ENCODE peak calls at places on chromosomes 13 and 19, in four cellular contexts. E is tibial nerve, H is A549, W is heart left ventricle. O is an unnamed sample.
A peak's percentile ranks its signal among the peaks of the same experiment; 100 is the strongest.

GRCh38 chr13:98580420-98580819 is 3.5 kb upstream of the STK24 start:
- DNase-seq in E (no peak), H (no peak), W (no peak), O (no peak)

GRCh38 chr19:56080669-56081401 is 40.3 kb downstream of the ZNF787 start:
- DNase-seq in E (peak; percentile 75), H (peak; percentile 48), W (peak; percentile 76), O (no peak)

GRCh38 chr13:40985596-40986327 is 33.4 kb downstream of the ELF1 start:
- DNase-seq in E (no peak), H (no peak), W (no peak), O (no peak)

GRCh38 chr19:52138614-52139290 is 986 bp downstream of the ZNF616 start:
- DNase-seq in E (peak; percentile 7), H (no peak), W (peak; percentile 29), O (no peak)

GRCh38 chr19:4323692-4324091 is 14.9 kb downstream of the STAP2 start:
- DNase-seq in E (no peak), H (no peak), W (no peak), O (no peak)

GRCh38 chr13:112444416-112445399 is 68.6 kb downstream of the SPACA7 start:
- DNase-seq in E (no peak), H (no peak), W (no peak), O (no peak)

GRCh38 chr19:30385666-30386065 is 13.5 kb downstream of the ZNF536 start:
- DNase-seq in E (no peak), H (no peak), W (no peak), O (no peak)

GRCh38 chr19:35330475-35330874 is 1.5 kb downstream of the CD22 start:
- DNase-seq in E (no peak), H (no peak), W (no peak), O (no peak)

GRCh38 chr19:1397838-1398237 is 3.5 kb downstream of the GAMT start:
- DNase-seq in E (no peak), H (no peak), W (no peak), O (no peak)

GRCh38 chr13:41587490-41587889 is 130.1 kb downstream of the RGCC start:
- DNase-seq in E (no peak), H (no peak), W (no peak), O (no peak)

GRCh38 chr13:33743438-33744368 is 74.2 kb upstream of the RFC3 start:
- DNase-seq in E (no peak), H (no peak), W (no peak), O (no peak)

GRCh38 chr13:33742321-33742720 is 75.6 kb upstream of the RFC3 start:
- DNase-seq in E (no peak), H (no peak), W (no peak), O (no peak)

GRCh38 chr13:33746867-33747266 is 71.1 kb upstream of the RFC3 start:
- DNase-seq in E (no peak), H (no peak), W (no peak), O (no peak)

GRCh38 chr13:33745370-33746324 is 72.3 kb upstream of the RFC3 start:
- DNase-seq in E (peak; percentile 19), H (no peak), W (no peak), O (peak; percentile 92)

DNA sequence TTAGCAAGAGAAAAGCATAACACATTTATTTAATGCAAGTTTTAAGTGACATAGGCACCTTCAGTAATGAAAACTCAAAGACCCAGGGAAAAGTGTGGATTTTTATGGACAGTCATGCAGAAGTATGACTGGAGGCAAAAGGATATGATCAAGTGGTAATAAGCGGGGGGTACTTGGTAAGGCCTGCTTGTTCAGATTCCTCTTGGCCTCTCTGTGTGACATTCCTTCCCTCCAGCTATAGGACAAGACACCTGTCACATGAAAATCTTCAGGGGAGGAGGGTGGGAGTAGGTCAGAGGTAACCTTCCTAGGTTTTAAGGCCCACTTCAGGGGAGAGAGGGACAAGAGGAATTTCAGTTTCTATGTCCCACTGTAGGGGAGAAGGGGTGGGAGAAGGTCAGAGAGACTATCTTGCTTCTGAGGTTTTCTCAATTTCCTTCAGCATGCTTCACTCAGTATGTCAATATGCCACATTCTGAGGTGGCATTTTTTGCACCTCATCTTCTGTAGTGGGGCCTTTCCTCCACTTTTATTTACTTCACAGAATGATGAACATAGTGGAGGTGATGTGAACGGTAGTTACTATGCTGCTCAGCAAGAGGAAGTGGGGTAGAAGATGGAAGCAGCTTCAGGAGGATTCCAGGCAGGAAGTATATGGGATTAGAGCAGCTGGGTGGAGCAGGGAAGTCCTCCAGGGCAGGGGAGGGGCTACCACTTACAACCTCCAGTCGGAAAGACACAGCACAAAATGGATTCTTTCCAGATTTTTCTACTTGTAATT is 73.2 kb upstream of the RFC3 start:
- DNase-seq in E (no peak), H (no peak), W (no peak), O (no peak)
- H3K4me3 ChIP-seq in E (no peak overlapping the region), H (no peak overlapping the region), W (no peak overlapping the region), O (no peak overlapping the region)

DNA sequence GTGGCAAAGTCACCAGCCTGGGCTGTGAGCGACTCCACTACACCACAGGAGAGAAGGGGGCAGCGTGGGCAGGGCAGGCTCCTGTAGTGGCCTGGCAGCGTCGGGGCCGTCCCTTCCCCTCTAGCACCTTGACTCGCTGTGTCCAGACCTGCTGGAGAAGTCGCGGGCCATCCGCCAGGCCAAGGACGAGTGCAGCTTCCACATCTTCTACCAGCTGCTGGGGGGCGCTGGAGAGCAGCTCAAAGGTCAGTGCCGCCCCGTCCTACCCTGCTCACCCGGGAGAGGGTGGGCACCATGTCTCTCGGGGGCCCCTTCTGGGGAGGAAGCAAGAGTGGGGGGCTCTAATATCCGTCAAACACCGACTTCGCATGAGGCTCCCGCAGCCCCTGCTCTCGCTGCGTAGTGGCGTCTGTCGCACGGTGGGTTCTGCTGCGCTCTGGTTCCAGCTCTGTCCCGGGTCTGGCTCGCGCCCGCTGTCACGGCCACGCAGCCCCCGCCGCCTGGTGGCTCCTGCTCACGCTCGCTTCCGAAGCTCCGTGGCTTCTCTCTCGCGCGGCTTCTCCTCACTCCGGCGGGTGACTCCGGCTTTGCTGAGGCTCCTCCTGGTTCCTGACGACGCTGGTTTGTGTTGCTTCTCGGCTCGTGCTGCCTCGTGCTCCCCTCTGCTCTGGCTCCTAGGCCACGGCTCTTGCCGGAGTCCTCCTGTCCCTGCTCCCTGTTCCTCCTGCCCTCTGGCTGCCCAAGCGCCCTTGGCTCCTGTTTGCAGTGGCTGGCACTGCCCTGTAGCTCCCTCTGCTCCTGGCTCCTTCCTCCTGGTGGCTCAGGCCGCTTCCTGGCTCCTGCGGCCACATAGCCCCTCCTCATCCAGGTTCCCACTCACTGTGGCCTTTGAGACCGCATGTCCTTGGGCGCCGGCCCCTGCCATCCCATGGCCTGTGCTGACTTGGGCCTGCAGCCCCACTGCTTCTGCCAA is 27.2 kb downstream of the MYH14 start:
- DNase-seq in E (no peak), H (no peak), W (no peak), O (no peak)
- TF ChIP-seq CTCF in E (no peak), H (no peak), W (no peak), O (no peak)

DNA sequence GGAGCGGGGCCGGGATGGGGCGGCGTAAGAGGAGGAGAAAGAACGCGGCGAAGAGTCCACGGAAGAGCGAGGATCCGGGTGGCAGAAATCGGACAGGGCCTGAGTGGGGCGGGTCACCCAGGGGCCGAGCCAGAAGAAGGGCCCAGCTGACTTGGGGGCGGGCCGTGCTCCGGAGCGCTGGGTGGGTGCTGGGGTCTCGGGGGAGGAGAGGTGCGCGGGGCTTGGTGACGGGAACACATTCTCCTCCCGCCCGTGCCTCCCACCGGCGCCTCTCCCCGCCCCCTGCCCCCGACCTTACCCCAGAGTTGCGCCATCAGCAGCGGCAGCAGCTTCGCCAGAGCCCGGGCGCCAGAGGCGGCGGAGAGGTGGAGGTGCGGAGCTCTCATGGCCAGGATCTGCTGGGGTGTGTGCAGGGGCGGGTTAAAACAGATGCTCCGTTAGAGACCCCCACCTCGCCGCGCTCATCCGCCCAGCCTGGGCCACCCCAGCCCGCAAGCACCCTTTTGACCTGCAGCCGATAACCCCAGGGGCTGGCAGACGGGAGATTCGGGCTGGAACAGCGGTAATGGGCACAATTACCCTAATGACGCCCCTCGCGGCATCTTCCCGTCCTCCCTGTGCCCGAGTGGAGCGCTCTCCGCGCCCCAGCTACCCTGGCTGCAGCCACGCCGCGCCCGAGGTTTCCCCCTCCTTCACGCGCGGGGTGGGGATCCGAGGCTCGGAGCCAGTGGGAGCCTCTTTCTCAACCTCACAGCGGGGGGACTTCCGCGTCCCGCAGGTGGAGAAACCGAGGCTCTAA is 565 bp downstream of the KLK10 start:
- DNase-seq in E (no peak), H (no peak), W (no peak), O (no peak)
- H3K4me3 ChIP-seq in E (peak overlapping the region; percentile 23), H (peak overlapping the region; percentile 49), W (peak overlapping the region; percentile 44), O (no peak overlapping the region)

DNA sequence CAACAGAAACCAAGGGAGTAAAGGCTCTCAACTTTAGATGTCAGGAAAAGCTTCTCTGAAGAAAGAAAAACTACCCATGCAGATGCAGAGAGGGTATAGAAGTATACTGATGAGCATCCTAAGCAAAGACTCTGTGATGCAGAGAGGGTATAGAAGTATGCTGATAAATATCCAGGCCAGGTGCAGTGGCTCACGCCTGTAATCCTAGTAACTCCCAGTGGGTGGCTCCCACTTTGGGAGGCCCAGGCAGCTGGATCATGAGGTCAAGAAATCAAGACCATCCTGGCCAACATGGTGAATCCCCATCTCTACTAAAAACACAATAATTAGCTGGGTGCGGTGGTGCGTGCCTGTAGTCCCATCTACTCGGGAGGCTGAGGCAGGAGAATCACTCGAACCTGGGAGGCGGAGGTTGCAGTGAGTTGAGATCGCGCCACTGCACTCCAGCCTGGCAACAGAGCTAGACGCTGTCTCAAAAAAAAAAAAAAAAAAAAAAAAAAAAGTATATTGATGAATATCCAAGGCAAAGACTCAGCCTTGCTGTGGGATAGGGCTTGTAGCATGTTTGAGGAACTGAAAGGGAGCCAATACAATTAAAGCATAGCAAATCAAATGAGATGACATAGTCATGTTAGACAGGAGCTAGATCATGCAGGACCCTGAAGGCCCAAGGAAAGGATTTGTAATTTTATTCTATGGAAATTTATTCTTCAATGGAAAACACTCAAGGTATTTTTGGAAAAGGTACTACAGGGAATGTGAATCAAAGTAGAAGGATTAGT is 14.9 kb downstream of the UBL3 start:
- DNase-seq in E (no peak), H (no peak), W (no peak), O (no peak)
- TF ChIP-seq CTCF in E (no peak), H (no peak), W (no peak), O (no peak)

DNA sequence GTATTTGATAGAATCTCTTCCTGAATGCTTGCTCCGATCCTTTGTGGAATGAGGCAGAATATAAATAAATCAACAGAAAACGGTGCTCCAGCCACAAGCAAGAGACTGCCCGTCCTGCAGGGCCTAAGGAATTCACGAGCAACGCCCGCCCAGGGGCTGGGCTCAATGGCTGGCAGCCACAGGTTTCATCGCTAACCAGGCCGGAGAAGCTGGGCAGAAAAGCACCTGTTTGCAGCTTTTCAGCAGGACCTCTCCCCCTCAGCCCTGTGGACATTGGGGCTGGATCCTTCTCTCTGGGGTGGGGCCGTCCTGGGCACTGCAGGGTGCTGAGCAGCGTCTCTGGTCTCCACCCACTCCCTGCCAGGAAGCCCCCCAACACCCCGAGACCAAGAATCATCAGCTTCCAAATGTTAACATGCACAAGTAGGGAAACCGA is 102.5 kb downstream of the GADD45B start:
- DNase-seq in E (no peak), H (peak; percentile 42), W (no peak), O (no peak)
- H3K4me3 ChIP-seq in E (peak overlapping the region; percentile 42), H (peak overlapping the region; percentile 35), W (peak overlapping the region; percentile 60), O (no peak overlapping the region)

GRCh38 chr19:51093066-51093465 is 10.4 kb upstream of the KLK14 start:
- DNase-seq in E (no peak), H (no peak), W (no peak), O (no peak)

GRCh38 chr19:51097166-51097736 is 11.0 kb downstream of the CTU1 start:
- DNase-seq in E (no peak), H (peak; percentile 73), W (peak; percentile 45), O (no peak)

GRCh38 chr19:51096473-51097165 is 11.6 kb downstream of the CTU1 start:
- DNase-seq in E (no peak), H (peak; percentile 60), W (no peak), O (no peak)

GRCh38 chr19:51093510-51094345 is 11.0 kb upstream of the KLK14 start:
- DNase-seq in E (no peak), H (no peak), W (no peak), O (no peak)

GRCh38 chr19:51094696-51095279 is 12.1 kb upstream of the KLK14 start:
- DNase-seq in E (no peak), H (peak; percentile 62), W (no peak), O (no peak)
- TF ChIP-seq CTCF in E (peak; percentile 43), H (peak; percentile 80), W (peak; percentile 64), O (peak; percentile 69)

O was measured in LNCaP clone FGC.